ENCODE peak calls at places on chromosome X, in nine cellular contexts. One of them, this sample, is unnamed.

GRCh38 chrX:39158801-39159657 is 357.8 kb downstream of the MID1IP1 start:
- DNase-seq in activated T-cell treated with anti-CD3 and anti-CD28 coated beads for 1 hour: no peak
- DNase-seq in HFF-Myc: no peak
- DNase-seq in NCI-H2107: peak
- DNase-seq in NCI-H1105 treated with DMSO at 0.1 percent for 48 hours: peak
- DNase-seq in NCI-H2081: peak
- DNase-seq in osteocyte: no peak
- DNase-seq in non-pigmented ciliary epithelial cell: peak
- DNase-seq in NCI-H146: peak
- DNase-seq in this sample: no peak

GRCh38 chrX:74248889-74249288 is 55.1 kb upstream of the ZCCHC13 start:
- DNase-seq in NCI-H146: no peak
- DNase-seq in non-pigmented ciliary epithelial cell: no peak
- DNase-seq in HFF-Myc: no peak
- DNase-seq in NCI-H1105 treated with DMSO at 0.1 percent for 48 hours: no peak
- DNase-seq in osteocyte: no peak
- DNase-seq in NCI-H2107: no peak
- DNase-seq in activated T-cell treated with anti-CD3 and anti-CD28 coated beads for 1 hour: no peak
- DNase-seq in NCI-H2081: no peak
- DNase-seq in this sample: no peak

GRCh38 chrX:135740683-135741149 is 27.3 kb downstream of the CT45A3 start:
- DNase-seq in HFF-Myc: no peak
- DNase-seq in activated T-cell treated with anti-CD3 and anti-CD28 coated beads for 1 hour: peak
- DNase-seq in NCI-H146: no peak
- DNase-seq in NCI-H2107: no peak
- DNase-seq in NCI-H1105 treated with DMSO at 0.1 percent for 48 hours: no peak
- DNase-seq in non-pigmented ciliary epithelial cell: no peak
- DNase-seq in NCI-H2081: no peak
- DNase-seq in osteocyte: no peak
- DNase-seq in this sample: peak

GRCh38 chrX:115939070-115939469 is 231.5 kb upstream of the AGTR2 start:
- DNase-seq in non-pigmented ciliary epithelial cell: no peak
- DNase-seq in NCI-H2107: no peak
- DNase-seq in NCI-H2081: no peak
- DNase-seq in NCI-H146: no peak
- DNase-seq in osteocyte: no peak
- DNase-seq in activated T-cell treated with anti-CD3 and anti-CD28 coated beads for 1 hour: no peak
- DNase-seq in NCI-H1105 treated with DMSO at 0.1 percent for 48 hours: no peak
- DNase-seq in HFF-Myc: no peak
- DNase-seq in this sample: no peak

GRCh38 chrX:2425281-2426071 is 75.3 kb downstream of the DHRSX start:
- DNase-seq in NCI-H146: no peak
- DNase-seq in activated T-cell treated with anti-CD3 and anti-CD28 coated beads for 1 hour: no peak
- DNase-seq in HFF-Myc: no peak
- DNase-seq in NCI-H1105 treated with DMSO at 0.1 percent for 48 hours: no peak
- DNase-seq in NCI-H2107: no peak
- DNase-seq in NCI-H2081: no peak
- DNase-seq in non-pigmented ciliary epithelial cell: no peak
- DNase-seq in osteocyte: peak
- DNase-seq in this sample: no peak

GRCh38 chrX:153606503-153606902 is 7.6 kb upstream of the CCNQ start:
- DNase-seq in NCI-H146: no peak
- DNase-seq in activated T-cell treated with anti-CD3 and anti-CD28 coated beads for 1 hour: no peak
- DNase-seq in NCI-H2107: no peak
- DNase-seq in NCI-H2081: no peak
- DNase-seq in osteocyte: no peak
- DNase-seq in non-pigmented ciliary epithelial cell: no peak
- DNase-seq in HFF-Myc: no peak
- DNase-seq in NCI-H1105 treated with DMSO at 0.1 percent for 48 hours: no peak
- DNase-seq in this sample: no peak

GRCh38 chrX:46551494-46552128 is 6.4 kb upstream of the ZNF674 start:
- DNase-seq in HFF-Myc: no peak
- DNase-seq in NCI-H2081: no peak
- DNase-seq in NCI-H146: no peak
- DNase-seq in osteocyte: no peak
- DNase-seq in non-pigmented ciliary epithelial cell: no peak
- DNase-seq in NCI-H1105 treated with DMSO at 0.1 percent for 48 hours: no peak
- DNase-seq in activated T-cell treated with anti-CD3 and anti-CD28 coated beads for 1 hour: no peak
- DNase-seq in NCI-H2107: no peak
- DNase-seq in this sample: no peak

GRCh38 chrX:68834371-68835103 is 5.7 kb downstream of the EFNB1 start:
- DNase-seq in NCI-H146: no peak
- DNase-seq in NCI-H2081: no peak
- DNase-seq in NCI-H1105 treated with DMSO at 0.1 percent for 48 hours: no peak
- DNase-seq in non-pigmented ciliary epithelial cell: no peak
- DNase-seq in HFF-Myc: no peak
- DNase-seq in osteocyte: peak
- DNase-seq in activated T-cell treated with anti-CD3 and anti-CD28 coated beads for 1 hour: no peak
- DNase-seq in NCI-H2107: no peak
- DNase-seq in this sample: no peak

GRCh38 chrX:153627675-153628111 is 19.3 kb upstream of the DUSP9 start:
- DNase-seq in non-pigmented ciliary epithelial cell: no peak
- DNase-seq in HFF-Myc: no peak
- DNase-seq in activated T-cell treated with anti-CD3 and anti-CD28 coated beads for 1 hour: no peak
- DNase-seq in osteocyte: no peak
- DNase-seq in NCI-H2107: no peak
- DNase-seq in NCI-H1105 treated with DMSO at 0.1 percent for 48 hours: no peak
- DNase-seq in NCI-H2081: no peak
- DNase-seq in NCI-H146: no peak
- DNase-seq in this sample: no peak

GRCh38 chrX:18864390-18864920 is 119.5 kb downstream of the PHKA2 start:
- DNase-seq in osteocyte: no peak
- DNase-seq in NCI-H2081: no peak
- DNase-seq in NCI-H1105 treated with DMSO at 0.1 percent for 48 hours: no peak
- DNase-seq in HFF-Myc: no peak
- DNase-seq in non-pigmented ciliary epithelial cell: no peak
- DNase-seq in NCI-H146: no peak
- DNase-seq in NCI-H2107: no peak
- DNase-seq in activated T-cell treated with anti-CD3 and anti-CD28 coated beads for 1 hour: no peak
- DNase-seq in this sample: no peak

GRCh38 chrX:12494400-12495138 is 296.6 kb upstream of the PRPS2 start:
- DNase-seq in osteocyte: no peak
- DNase-seq in NCI-H2107: no peak
- DNase-seq in NCI-H146: no peak
- DNase-seq in non-pigmented ciliary epithelial cell: no peak
- DNase-seq in HFF-Myc: no peak
- DNase-seq in NCI-H2081: no peak
- DNase-seq in NCI-H1105 treated with DMSO at 0.1 percent for 48 hours: no peak
- DNase-seq in activated T-cell treated with anti-CD3 and anti-CD28 coated beads for 1 hour: no peak
- DNase-seq in this sample: no peak

GRCh38 chrX:21838937-21839333 is 482 bp upstream of the MBTPS2 start:
- DNase-seq in HFF-Myc: no peak
- DNase-seq in NCI-H2107: no peak
- DNase-seq in non-pigmented ciliary epithelial cell: no peak
- DNase-seq in NCI-H146: peak
- DNase-seq in activated T-cell treated with anti-CD3 and anti-CD28 coated beads for 1 hour: no peak
- DNase-seq in NCI-H1105 treated with DMSO at 0.1 percent for 48 hours: peak
- DNase-seq in NCI-H2081: peak
- DNase-seq in osteocyte: no peak
- DNase-seq in this sample: no peak

GRCh38 chrX:139680356-139680755 is 27.6 kb downstream of the MCF2 start:
- DNase-seq in osteocyte: no peak
- DNase-seq in HFF-Myc: no peak
- DNase-seq in activated T-cell treated with anti-CD3 and anti-CD28 coated beads for 1 hour: no peak
- DNase-seq in NCI-H146: no peak
- DNase-seq in NCI-H1105 treated with DMSO at 0.1 percent for 48 hours: no peak
- DNase-seq in non-pigmented ciliary epithelial cell: no peak
- DNase-seq in NCI-H2107: no peak
- DNase-seq in NCI-H2081: no peak
- DNase-seq in this sample: no peak

GRCh38 chrX:46611658-46612362 is 38.2 kb downstream of the CHST7 start:
- DNase-seq in NCI-H146: no peak
- DNase-seq in NCI-H2107: no peak
- DNase-seq in non-pigmented ciliary epithelial cell: no peak
- DNase-seq in HFF-Myc: no peak
- DNase-seq in activated T-cell treated with anti-CD3 and anti-CD28 coated beads for 1 hour: peak
- DNase-seq in NCI-H1105 treated with DMSO at 0.1 percent for 48 hours: no peak
- DNase-seq in osteocyte: no peak
- DNase-seq in NCI-H2081: no peak
- DNase-seq in this sample: peak